ENCODE peak calls at places on chromosomes 3 and 15, in six cellular contexts. T is tibial nerve, K is A549, O is sigmoid colon, S is ovary, B is transverse colon. Q is an unnamed sample.
A peak's percentile ranks its signal among the peaks of the same experiment; 100 is the strongest.

GRCh38 chr3:121698914-121699313 is 38.2 kb upstream of the HCLS1 start:
- DNase-seq in T (peak; percentile 22), K (no peak), O (peak; percentile 68), S (no peak), B (no peak), Q (no peak)

GRCh38 chr3:124033360-124034015 is 41.6 kb upstream of the ROPN1 start:
- DNase-seq in T (no peak), K (peak; percentile 11), O (peak; percentile 62), S (peak; percentile 32), B (peak; percentile 10), Q (peak; percentile 63)

GRCh38 chr3:153350420-153350819 is 188.4 kb downstream of the RAP2B start:
- DNase-seq in T (no peak), K (no peak), O (no peak), S (no peak), B (no peak), Q (no peak)

GRCh38 chr3:42728668-42729364 is 26.2 kb upstream of the HHATL start:
- DNase-seq in T (no peak), K (no peak), O (peak; percentile 27), S (peak; percentile 3), B (no peak), Q (no peak)

GRCh38 chr3:168327836-168328235 is 232.1 kb upstream of the GOLIM4 start:
- DNase-seq in T (no peak), K (no peak), O (no peak), S (no peak), B (no peak), Q (no peak)

GRCh38 chr3:72974956-72975355 is 21.7 kb upstream of the PPP4R2 start:
- DNase-seq in T (no peak), K (no peak), O (no peak), S (no peak), B (no peak), Q (no peak)

GRCh38 chr3:72345237-72345878 is 502.9 kb downstream of the SHQ1 start:
- DNase-seq in T (no peak), K (no peak), O (no peak), S (no peak), B (no peak), Q (peak; percentile 52)

GRCh38 chr3:194246709-194247349 is 104.3 kb downstream of the CPN2 start:
- DNase-seq in T (no peak), K (no peak), O (no peak), S (no peak), B (no peak), Q (no peak)

GRCh38 chr15:93467327-93467726 is 378.3 kb upstream of the RGMA start:
- DNase-seq in T (peak; percentile 69), K (no peak), O (peak; percentile 95), S (peak; percentile 83), B (peak; percentile 20), Q (peak; percentile 92)

GRCh38 chr3:40187945-40188344 is 121.6 kb upstream of the EIF1B start:
- DNase-seq in T (no peak), K (no peak), O (no peak), S (no peak), B (no peak), Q (no peak)

GRCh38 chr3:95088464-95088863 is 1025.6 kb downstream of the NSUN3 start:
- DNase-seq in T (no peak), K (no peak), O (no peak), S (no peak), B (no peak), Q (no peak)

GRCh38 chr15:97224191-97224641 is 736.3 kb upstream of the ARRDC4 start:
- DNase-seq in T (no peak), K (no peak), O (no peak), S (no peak), B (no peak), Q (no peak)

GRCh38 chr3:186192823-186193222 is 83.9 kb upstream of the ETV5 start:
- DNase-seq in T (no peak), K (no peak), O (no peak), S (no peak), B (no peak), Q (no peak)

GRCh38 chr15:101407439-101407838 is 82.1 kb downstream of the PCSK6 start:
- DNase-seq in T (no peak), K (no peak), O (no peak), S (no peak), B (no peak), Q (no peak)

GRCh38 chr15:62828364-62828763 is 214.2 kb upstream of the TPM1 start:
- DNase-seq in T (no peak), K (no peak), O (no peak), S (no peak), B (no peak), Q (no peak)

GRCh38 chr3:42830437-42831320 is 21.4 kb downstream of the ACKR2 start:
- DNase-seq in T (no peak), K (peak; percentile 37), O (no peak), S (no peak), B (no peak), Q (no peak)

GRCh38 chr15:73941044-73941443 is 14.8 kb downstream of the LOXL1 start:
- DNase-seq in T (no peak), K (peak; percentile 14), O (no peak), S (no peak), B (no peak), Q (no peak)

GRCh38 chr15:60552224-60552623 is 73.3 kb upstream of the ICE2 start:
- DNase-seq in T (no peak), K (no peak), O (no peak), S (no peak), B (no peak), Q (no peak)

GRCh38 chr3:13588221-13588701 is 39.3 kb downstream of the FBLN2 start:
- DNase-seq in T (no peak), K (no peak), O (peak; percentile 52), S (no peak), B (no peak), Q (no peak)

GRCh38 chr3:20096135-20096685 is 56.0 kb downstream of the KAT2B start:
- DNase-seq in T (no peak), K (no peak), O (no peak), S (no peak), B (no peak), Q (no peak)

GRCh38 chr3:50333744-50334328 is 5.8 kb upstream of the TUSC2 start:
- DNase-seq in T (peak; percentile 58), K (no peak), O (no peak), S (no peak), B (no peak), Q (no peak)

GRCh38 chr3:18237251-18238005 is 187.7 kb downstream of the SATB1 start:
- DNase-seq in T (no peak), K (no peak), O (no peak), S (no peak), B (no peak), Q (no peak)

GRCh38 chr3:194328080-194328571 is 23.0 kb downstream of the CPN2 start:
- DNase-seq in T (no peak), K (peak; percentile 55), O (no peak), S (no peak), B (no peak), Q (no peak)

GRCh38 chr3:160968731-160969130 is 136.4 kb downstream of the B3GALNT1 start:
- DNase-seq in T (no peak), K (no peak), O (no peak), S (no peak), B (no peak), Q (no peak)

GRCh38 chr3:174441588-174442316 is 417.4 kb upstream of the NAALADL2 start:
- DNase-seq in T (no peak), K (no peak), O (no peak), S (no peak), B (no peak), Q (no peak)

GRCh38 chr15:26842391-26842790 is 24.5 kb upstream of the GABRA5 start:
- DNase-seq in T (no peak), K (no peak), O (no peak), S (no peak), B (no peak), Q (no peak)

GRCh38 chr3:171055336-171056178 is 29.0 kb upstream of the SLC2A2 start:
- DNase-seq in T (no peak), K (peak; percentile 40), O (no peak), S (no peak), B (no peak), Q (no peak)
- TF ChIP-seq EP300 in T (no peak), K (peak; percentile 25), O (no peak), S (no peak), B (no peak), Q (no peak)

DNA sequence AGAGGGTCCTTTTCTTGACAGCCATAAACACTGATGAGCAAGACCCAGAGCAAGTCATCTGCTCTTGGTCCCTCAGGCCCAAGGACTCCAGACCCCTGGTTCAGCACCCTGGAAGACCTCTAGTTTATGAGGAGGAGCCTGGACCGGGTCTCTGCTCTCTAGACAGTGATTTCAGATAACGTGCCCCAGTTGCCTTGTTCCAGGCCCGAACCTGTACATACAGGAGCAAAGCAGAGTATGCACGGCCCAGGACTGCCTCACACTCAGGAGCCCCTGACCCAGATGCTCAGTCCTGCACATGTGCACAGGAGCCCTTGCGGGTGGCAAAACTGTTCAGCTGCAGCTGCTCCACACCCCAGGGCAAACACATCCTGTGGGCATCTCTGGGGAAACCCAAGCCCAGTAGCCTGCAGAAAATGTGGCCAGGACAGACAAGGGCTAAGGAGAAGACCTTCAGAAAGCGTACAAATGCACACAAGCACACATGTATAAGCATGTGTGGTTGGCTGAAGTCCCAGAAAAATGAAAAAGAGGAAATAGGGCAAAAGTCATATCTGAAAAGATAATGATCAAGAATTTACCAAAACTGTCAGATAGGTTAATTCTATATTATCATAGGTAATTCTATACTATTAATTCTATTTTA is 59.9 kb upstream of the CORO2B start:
- DNase-seq in T (no peak), K (no peak), O (no peak), S (no peak), B (no peak), Q (no peak)
- H3K27ac ChIP-seq in T (no peak overlapping the region), K (peak overlapping the region; percentile 35), O (no peak overlapping the region), S (no peak overlapping the region), B (no peak overlapping the region), Q (no peak overlapping the region)

DNA sequence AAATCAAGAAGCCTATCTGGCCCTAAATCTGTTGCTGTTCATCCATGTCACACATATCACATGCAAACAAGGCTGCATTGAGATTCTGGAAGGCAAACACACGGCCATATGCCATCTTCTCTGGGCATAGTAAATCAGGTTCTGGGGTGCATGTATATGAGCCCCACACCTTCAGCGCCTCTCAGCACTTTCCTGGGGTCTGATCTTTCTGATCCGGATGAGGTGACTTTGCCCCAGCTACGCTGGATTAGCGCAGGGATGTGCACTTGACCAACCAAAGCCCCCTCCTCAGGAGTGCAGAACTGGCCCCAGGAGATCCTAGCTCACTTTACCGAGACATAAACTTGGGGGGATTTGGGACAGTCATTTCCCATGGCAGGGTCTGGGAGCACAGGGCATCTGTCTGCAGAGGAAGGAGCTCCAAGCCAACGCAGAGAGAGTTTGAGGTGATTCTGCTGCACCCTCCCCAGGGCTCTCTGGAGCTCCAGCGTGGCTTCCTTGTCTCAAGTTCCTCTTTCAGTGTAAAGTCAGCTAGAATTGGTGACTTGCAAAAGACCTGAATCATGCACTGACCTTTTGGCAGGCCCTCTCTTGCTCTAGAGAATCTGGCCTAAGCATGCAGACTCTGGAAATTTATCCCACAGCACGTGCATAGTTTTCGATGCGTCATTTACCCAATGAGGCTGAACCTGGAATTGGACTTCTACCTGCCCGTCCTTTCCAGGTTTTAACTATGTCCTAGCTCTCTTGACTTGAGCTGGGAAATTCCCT is 63.5 kb upstream of the KLF13 start:
- DNase-seq in T (no peak), K (no peak), O (peak; percentile 67), S (peak; percentile 10), B (peak; percentile 57), Q (peak; percentile 76)
- TF ChIP-seq EP300 in T (no peak), K (no peak), O (no peak), S (no peak), B (no peak), Q (no peak)

DNA sequence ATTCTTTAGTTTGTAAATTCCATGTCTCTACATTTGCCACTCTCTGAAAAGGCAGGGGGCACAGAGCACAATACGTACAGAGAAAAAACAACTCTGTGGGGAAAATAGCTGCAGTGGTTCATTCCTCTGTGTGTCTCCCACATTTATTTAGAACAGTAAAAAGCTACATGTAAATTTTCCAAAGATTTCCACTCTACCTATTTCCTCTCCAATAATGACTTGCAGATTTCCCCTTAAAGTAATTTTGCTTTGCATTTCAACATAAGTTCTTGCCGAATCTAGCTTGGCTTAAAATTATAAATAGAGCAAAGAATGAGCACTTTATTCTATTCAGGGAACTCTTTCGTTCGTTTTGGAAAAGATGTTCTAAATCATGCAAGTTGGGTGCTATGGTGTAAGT is 58.3 kb upstream of the NR2E3 start:
- DNase-seq in T (no peak), K (no peak), O (no peak), S (no peak), B (no peak), Q (no peak)
- H3K27ac ChIP-seq in T (no peak overlapping the region), K (peak overlapping the region; percentile 84), O (no peak overlapping the region), S (no peak overlapping the region), B (peak overlapping the region; percentile 47), Q (no peak overlapping the region)